ENCODE peak calls at places on chromosome 22, in eight cellular contexts. M is upper lobe of right lung, A is lower lobe of right lung, W is IMR-90, U is left ventricle myocardium inferior, E is coronary artery, Z is kidney epithelial cell, B is LNCaP clone FGC. H is an unnamed sample.

GRCh38 chr22:23603266-23603665 is 23.2 kb upstream of the IGLL1 start:
- DNase-seq in M (no peak), A (no peak), W (no peak), U (no peak), E (no peak), Z (no peak), B (no peak), H (no peak)

GRCh38 chr22:46147061-46147460 is 3.3 kb upstream of the PPARA start:
- DNase-seq in M (peak; percentile 58), A (no peak), W (no peak), U (no peak), E (no peak), Z (no peak), B (no peak), H (no peak)

GRCh38 chr22:48828688-48829087 is 999.0 kb downstream of the BRD1 start:
- DNase-seq in M (peak; percentile 28), A (no peak), W (no peak), U (no peak), E (peak; percentile 9), Z (no peak), B (no peak), H (no peak)

GRCh38 chr22:27270818-27271510 is 530.6 kb downstream of the MN1 start:
- DNase-seq in M (no peak), A (no peak), W (no peak), U (peak; percentile 37), E (no peak), Z (no peak), B (no peak), H (no peak)

GRCh38 chr22:41380993-41381328 is 781 bp upstream of the TEF start:
- DNase-seq in M (no peak), A (peak; percentile 87), W (peak; percentile 94), U (no peak), E (peak; percentile 95), Z (peak; percentile 69), B (peak; percentile 50), H (peak; percentile 97)

GRCh38 chr22:27911329-27911728 is 7.7 kb downstream of the PITPNB start:
- DNase-seq in M (no peak), A (no peak), W (no peak), U (no peak), E (no peak), Z (no peak), B (no peak), H (no peak)

GRCh38 chr22:41568811-41569210 is 8.0 kb downstream of the CSDC2 start:
- DNase-seq in M (no peak), A (no peak), W (no peak), U (no peak), E (peak; percentile 83), Z (no peak), B (no peak), H (no peak)

GRCh38 chr22:27029584-27030130 is 372.3 kb downstream of the MIAT start:
- DNase-seq in M (no peak), A (no peak), W (no peak), U (no peak), E (no peak), Z (no peak), B (no peak), H (no peak)

DNA sequence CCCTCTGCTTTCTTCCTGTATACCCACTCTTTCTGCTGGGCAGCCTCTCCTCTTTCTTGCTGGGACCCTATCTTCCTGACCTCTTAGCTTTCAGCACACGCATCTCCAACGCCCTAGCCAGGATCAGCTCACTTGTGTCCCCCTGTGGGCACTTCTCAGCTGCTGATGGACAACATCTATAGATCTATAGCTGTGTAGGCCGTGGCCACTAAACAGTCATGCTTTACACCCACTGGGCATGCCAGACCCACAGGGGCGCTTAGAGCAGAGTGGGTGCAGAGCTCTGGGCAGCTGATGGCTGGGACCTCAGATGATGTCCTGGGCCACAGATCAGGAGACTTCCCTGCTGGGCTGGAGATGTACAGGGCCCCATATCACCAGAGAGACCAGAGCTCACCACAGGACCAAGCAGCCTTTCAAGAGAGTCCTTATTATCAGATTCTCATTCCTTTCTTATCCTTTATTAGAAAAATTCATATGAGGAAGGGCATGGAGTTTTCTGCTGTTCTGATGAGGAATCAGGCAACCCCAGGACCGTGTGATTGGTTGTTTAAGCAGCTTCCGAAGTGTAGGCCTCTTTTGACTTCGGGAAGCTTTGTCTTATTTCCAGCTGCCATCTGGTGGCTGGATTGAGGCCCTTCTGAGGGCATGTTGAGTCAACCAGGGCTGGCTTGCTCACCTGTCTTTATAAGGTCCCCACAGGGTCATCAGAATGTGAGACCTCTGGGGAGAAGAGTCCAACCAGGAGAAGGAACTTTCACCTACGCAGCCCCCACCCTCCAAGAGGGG is 60.5 kb downstream of the OSBP2 start:
- DNase-seq in M (no peak), A (no peak), W (peak; percentile 84), U (peak; percentile 21), E (no peak), Z (no peak), B (peak; percentile 44), H (peak; percentile 84)
- TF ChIP-seq CTCF in M (peak; percentile 51), A (peak; percentile 60), W (peak; percentile 92), U (peak; percentile 74), E (no peak), Z (peak; percentile 81), B (peak; percentile 71), H (peak; percentile 92)

GRCh38 chr22:30310881-30311771 is 15.6 kb downstream of the TBC1D10A start:
- DNase-seq in M (peak; percentile 83), A (peak; percentile 77), W (peak; percentile 61), U (peak; percentile 80), E (no peak), Z (peak; percentile 82), B (peak; percentile 77), H (peak; percentile 84)
- H3K4me3 ChIP-seq in M (no peak overlapping the region), A (no peak overlapping the region), W (no peak overlapping the region), U (peak overlapping the region; percentile 43), E (peak overlapping the region; percentile 53), Z (no peak overlapping the region), B (peak overlapping the region; percentile 13), H (no peak overlapping the region)

GRCh38 chr22:20213833-20214708 is 54.0 kb downstream of the RTN4R start:
- DNase-seq in M (no peak), A (no peak), W (no peak), U (no peak), E (no peak), Z (no peak), B (no peak), H (no peak)

GRCh38 chr22:20215742-20216141 is 52.4 kb downstream of the RTN4R start:
- DNase-seq in M (no peak), A (no peak), W (no peak), U (no peak), E (no peak), Z (no peak), B (no peak), H (no peak)

GRCh38 chr22:20216863-20217499 is 51.1 kb downstream of the RTN4R start:
- DNase-seq in M (no peak), A (no peak), W (no peak), U (no peak), E (no peak), Z (no peak), B (peak; percentile 74), H (no peak)

GRCh38 chr22:20212754-20213699 is 55.1 kb downstream of the RTN4R start:
- DNase-seq in M (no peak), A (no peak), W (no peak), U (no peak), E (no peak), Z (no peak), B (no peak), H (no peak)

DNA sequence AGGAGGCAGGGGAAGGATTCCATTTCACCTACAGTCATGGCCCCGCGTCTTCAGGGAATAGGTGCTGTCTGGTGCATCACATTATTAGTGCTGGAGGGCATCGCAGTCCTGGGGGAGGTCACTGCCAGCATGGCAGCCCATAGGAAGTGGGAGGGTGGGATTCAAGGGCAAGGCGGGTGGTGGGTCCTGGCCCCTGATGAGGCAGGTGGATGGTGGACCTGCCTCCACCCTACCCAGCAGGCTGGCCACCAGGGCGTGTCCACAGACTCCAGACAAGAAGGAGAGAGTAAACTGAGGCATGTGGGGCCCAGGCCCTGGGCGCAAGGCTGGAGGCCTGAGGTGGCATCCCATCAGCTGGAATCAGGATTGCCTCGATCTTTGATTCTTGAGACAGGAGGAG is 53.3 kb downstream of the RTN4R start:
- DNase-seq in M (no peak), A (no peak), W (no peak), U (no peak), E (no peak), Z (no peak), B (no peak), H (no peak)
- TF ChIP-seq CTCF in M (no peak), A (no peak), W (no peak), U (no peak), E (no peak), Z (no peak), B (no peak), H (no peak)

GRCh38 chr22:39212721-39213376 is 31.9 kb downstream of the PDGFB start:
- DNase-seq in M (peak; percentile 20), A (peak; percentile 12), W (no peak), U (no peak), E (peak; percentile 47), Z (peak; percentile 74), B (no peak), H (no peak)

GRCh38 chr22:39215070-39215396 is 29.7 kb downstream of the PDGFB start:
- DNase-seq in M (peak; percentile 4), A (peak; percentile 13), W (no peak), U (no peak), E (peak; percentile 8), Z (no peak), B (no peak), H (no peak)

GRCh38 chr22:39215430-39216142 is 29.2 kb downstream of the PDGFB start:
- DNase-seq in M (peak; percentile 49), A (peak; percentile 37), W (no peak), U (no peak), E (peak; percentile 61), Z (no peak), B (no peak), H (no peak)

GRCh38 chr22:39214383-39215069 is 30.3 kb downstream of the PDGFB start:
- DNase-seq in M (peak; percentile 36), A (peak; percentile 28), W (peak; percentile 36), U (no peak), E (peak; percentile 24), Z (peak; percentile 77), B (no peak), H (no peak)

GRCh38 chr22:39214006-39214382 is 30.8 kb downstream of the PDGFB start:
- DNase-seq in M (no peak), A (peak; percentile 6), W (no peak), U (no peak), E (no peak), Z (no peak), B (no peak), H (no peak)
- H3K4me3 ChIP-seq in M (no peak overlapping the region), A (no peak overlapping the region), W (no peak overlapping the region), U (no peak overlapping the region), E (no peak overlapping the region), Z (no peak overlapping the region), B (no peak overlapping the region), H (no peak overlapping the region)

GRCh38 chr22:30866811-30867271 is 101.7 kb downstream of the MORC2 start:
- DNase-seq in M (peak; percentile 19), A (no peak), W (no peak), U (no peak), E (peak; percentile 49), Z (no peak), B (no peak), H (no peak)
- TF ChIP-seq CTCF in M (peak; percentile 26), A (peak; percentile 20), W (peak; percentile 17), U (no peak), E (no peak), Z (no peak), B (no peak), H (no peak)